ENCODE peak calls at places on chromosomes 7 and 10, in eight cellular contexts. Q, E, R, V, K, L, C and Y are unnamed samples.

GRCh38 chr7:81625311-81625651 is 144.6 kb downstream of the HGF start:
- DNase-seq in Q (no peak), E (no peak), R (no peak), V (no peak), K (no peak), L (no peak), C (no peak), Y (no peak)

GRCh38 chr7:36287371-36288241 is 102.1 kb upstream of the ANLN start:
- DNase-seq in Q (peak; percentile 78), E (no peak), R (no peak), V (no peak), K (no peak), L (no peak), C (peak; percentile 24), Y (peak; percentile 16)

GRCh38 chr10:47311193-47311899 is 10.9 kb upstream of the GDF2 start:
- DNase-seq in Q (no peak), E (no peak), R (peak; percentile 84), V (no peak), K (no peak), L (no peak), C (peak; percentile 47), Y (peak; percentile 62)

GRCh38 chr7:51034531-51035264 is 252.0 kb upstream of the GRB10 start:
- DNase-seq in Q (no peak), E (peak; percentile 85), R (no peak), V (no peak), K (peak; percentile 37), L (no peak), C (no peak), Y (no peak)

GRCh38 chr7:131007439-131008330 is 273.7 kb upstream of the KLF14 start:
- DNase-seq in Q (peak; percentile 88), E (peak; percentile 65), R (peak; percentile 73), V (peak; percentile 40), K (peak; percentile 86), L (no peak), C (peak; percentile 71), Y (peak; percentile 33)

GRCh38 chr10:58641708-58642107 is 129.0 kb downstream of the BICC1 start:
- DNase-seq in Q (no peak), E (peak; percentile 94), R (no peak), V (no peak), K (no peak), L (no peak), C (no peak), Y (no peak)

GRCh38 chr7:149776848-149777407 is 3.5 kb upstream of the ZNF467 start:
- DNase-seq in Q (no peak), E (no peak), R (no peak), V (no peak), K (no peak), L (peak; percentile 59), C (no peak), Y (no peak)

GRCh38 chr7:135672560-135673359 is 10.4 kb downstream of the STMP1 start:
- DNase-seq in Q (no peak), E (peak; percentile 62), R (no peak), V (no peak), K (peak; percentile 73), L (no peak), C (peak; percentile 13), Y (no peak)

GRCh38 chr10:71832967-71833366 is 18.1 kb downstream of the PSAP start:
- DNase-seq in Q (no peak), E (no peak), R (no peak), V (no peak), K (no peak), L (no peak), C (no peak), Y (no peak)

GRCh38 chr10:1022413-1022812 is 3.2 kb downstream of the IDI2 start:
- DNase-seq in Q (no peak), E (no peak), R (no peak), V (peak; percentile 29), K (no peak), L (no peak), C (no peak), Y (no peak)

GRCh38 chr10:95785317-95785716 is 29.4 kb downstream of the ENTPD1 start:
- DNase-seq in Q (no peak), E (no peak), R (no peak), V (no peak), K (no peak), L (no peak), C (no peak), Y (no peak)
- H3K27ac ChIP-seq in Q (no peak overlapping the region), E (no peak overlapping the region), R (peak overlapping the region; percentile 23), V (no peak overlapping the region), K (no peak overlapping the region), L (no peak overlapping the region), C (no peak overlapping the region), Y (no peak overlapping the region)

DNA sequence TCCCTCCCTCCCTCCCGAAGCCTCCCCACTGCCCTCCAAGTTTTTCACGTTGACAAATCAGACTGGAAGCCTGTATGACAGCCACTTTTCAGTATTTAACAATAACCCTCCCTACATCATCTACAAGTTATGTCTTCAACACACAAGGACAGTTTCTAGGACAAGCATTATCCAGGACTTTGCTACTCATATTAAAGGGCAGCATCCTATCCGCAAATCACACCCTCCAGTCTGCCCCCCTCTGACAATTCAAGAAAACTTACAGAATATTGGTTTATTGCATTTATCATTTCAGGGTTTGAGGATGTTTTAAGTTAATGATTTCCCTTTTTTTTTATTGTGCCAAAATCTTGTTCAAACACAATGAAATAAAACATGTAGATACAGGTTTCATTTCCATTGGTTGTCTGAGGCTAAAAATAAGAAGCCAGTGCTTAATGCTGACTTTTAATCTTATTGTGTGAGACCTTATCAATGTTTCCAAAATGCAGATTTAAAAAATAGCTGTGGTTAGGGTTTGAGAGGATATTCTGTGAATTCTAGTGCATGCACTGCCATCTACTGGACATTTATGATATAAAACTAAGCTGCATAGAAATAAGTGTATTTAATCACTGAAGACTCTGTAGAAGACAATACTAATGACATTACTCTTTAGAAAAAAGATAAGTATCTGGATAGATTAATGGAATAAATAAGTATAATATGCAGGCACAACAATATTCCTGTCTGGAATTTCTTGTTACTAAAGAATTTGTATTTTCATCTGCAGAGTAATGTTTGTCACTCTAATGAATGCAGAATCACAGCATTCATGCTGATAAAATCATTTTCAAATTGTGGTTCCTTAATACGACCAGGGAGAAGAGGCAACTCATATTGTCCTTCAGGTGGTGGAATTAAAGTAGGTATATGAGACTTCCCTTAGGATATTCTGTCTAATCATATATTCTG is 64.1 kb downstream of the CAV1 start:
- DNase-seq in Q (peak; percentile 48), E (peak; percentile 56), R (no peak), V (no peak), K (peak; percentile 60), L (no peak), C (peak; percentile 33), Y (no peak)
- H3K27ac ChIP-seq in Q (peak overlapping the region; percentile 89), E (peak overlapping the region; percentile 73), R (peak overlapping the region; percentile 47), V (peak overlapping the region; percentile 68), K (no peak overlapping the region), L (peak overlapping the region; percentile 15), C (no peak overlapping the region), Y (no peak overlapping the region)

GRCh38 chr7:137989127-137989526 is 12.8 kb downstream of the CREB3L2 start:
- DNase-seq in Q (no peak), E (no peak), R (no peak), V (no peak), K (no peak), L (no peak), C (no peak), Y (no peak)
- H3K27ac ChIP-seq in Q (no peak overlapping the region), E (peak overlapping the region; percentile 92), R (peak overlapping the region; percentile 95), V (peak overlapping the region; percentile 86), K (no peak overlapping the region), L (peak overlapping the region; percentile 26), C (no peak overlapping the region), Y (no peak overlapping the region)

DNA sequence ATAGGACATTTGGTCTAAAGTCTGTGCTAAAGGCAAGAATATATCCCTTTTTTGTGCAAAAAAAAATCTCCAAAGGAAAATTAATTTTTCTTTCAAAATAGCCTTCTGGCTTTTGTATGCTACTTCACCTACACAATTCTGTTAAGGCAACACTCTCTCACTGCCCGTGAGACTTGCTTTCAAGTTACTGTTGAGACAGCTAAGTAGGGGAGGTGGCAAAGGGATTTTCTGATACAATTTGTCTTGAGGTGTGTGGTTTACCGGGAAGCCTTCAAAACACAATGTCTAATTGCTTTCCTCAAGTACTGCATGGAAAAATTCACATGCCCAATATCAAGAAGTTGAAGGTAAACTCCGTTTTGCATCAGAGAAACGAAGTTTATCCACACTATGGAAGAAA is 50.8 kb upstream of the RSU1 start:
- DNase-seq in Q (no peak), E (peak; percentile 34), R (no peak), V (no peak), K (peak; percentile 14), L (no peak), C (no peak), Y (no peak)
- H3K27ac ChIP-seq in Q (peak overlapping the region; percentile 48), E (peak overlapping the region; percentile 33), R (no peak overlapping the region), V (no peak overlapping the region), K (no peak overlapping the region), L (no peak overlapping the region), C (no peak overlapping the region), Y (no peak overlapping the region)